ENCODE peak calls at places on chromosomes 3 and 15, in ten cellular contexts. L, A, M, V, F, W, S, I, R and K are unnamed samples. For H3K27me3, the result is how much of the 10 kb centered on the place peaks cover.

GRCh38 chr15:67601008-67601620 is 58.6 kb downstream of the MAP2K5 start:
- DNase-seq in V (peak), I (no peak), L (no peak), R (no peak), A (peak), F (no peak), W (no peak), S (no peak), M (no peak), K (no peak)

GRCh38 chr3:58536501-58537411 is at the start of gene ACOX2:
- DNase-seq in I (peak), S (peak), V (peak), L (peak), M (peak), A (peak), R (no peak), W (no peak), F (peak), K (no peak)

GRCh38 chr3:65615329-65615728 is 423.4 kb downstream of the MAGI1 start:
- DNase-seq in M (no peak), I (no peak), V (no peak), L (no peak), A (no peak), R (no peak), W (no peak), F (no peak), S (no peak), K (no peak)

GRCh38 chr15:99324082-99324620 is 72.9 kb downstream of the LRRC28 start:
- DNase-seq in M (no peak), I (no peak), L (no peak), R (no peak), S (no peak), F (no peak), W (no peak), V (peak), A (peak), K (no peak)

GRCh38 chr3:150180349-150180748 is 209.7 kb upstream of the PFN2 start:
- DNase-seq in W (no peak), R (no peak), F (no peak), L (no peak), S (no peak), A (peak), V (peak), M (no peak), I (no peak), K (no peak)

GRCh38 chr15:82809308-82810060 is at the start of gene WHAMM:
- DNase-seq in I (peak), F (peak), A (peak), R (peak), M (peak), W (peak), V (peak), S (peak), L (peak), K (peak)

GRCh38 chr3:136385457-136385856 is 135.3 kb downstream of the PCCB start:
- DNase-seq in V (no peak), W (no peak), M (no peak), L (no peak), F (no peak), S (no peak), A (no peak), R (no peak), I (no peak), K (no peak)

GRCh38 chr3:72152551-72153476 is 367.9 kb upstream of the PROK2 start:
- DNase-seq in F (peak), M (peak), I (peak), V (peak), S (peak), A (peak), L (peak), R (no peak), W (peak), K (no peak)

GRCh38 chr3:102036015-102036414 is 186.7 kb downstream of the NFKBIZ start:
- DNase-seq in I (no peak), A (no peak), R (no peak), M (no peak), F (no peak), W (no peak), V (no peak), S (no peak), L (no peak), K (no peak)

GRCh38 chr15:71564217-71564616 is 246.1 kb upstream of the NR2E3 start:
- DNase-seq in L (no peak), F (no peak), S (no peak), M (no peak), A (no peak), W (no peak), V (no peak), R (no peak), I (no peak), K (no peak)

GRCh38 chr3:54830658-54831057 is 97.2 kb downstream of the LRTM1 start:
- DNase-seq in S (no peak), V (peak), W (no peak), R (no peak), I (no peak), M (no peak), A (peak), L (no peak), F (no peak), K (no peak)

GRCh38 chr3:89360155-89360554 is 252.7 kb downstream of the EPHA3 start:
- DNase-seq in W (no peak), R (no peak), I (no peak), S (no peak), L (no peak), F (no peak), A (peak), M (no peak), V (no peak), K (no peak)

GRCh38 chr3:188380722-188381121 is 226.8 kb downstream of the LPP start:
- DNase-seq in F (no peak), V (no peak), L (no peak), S (no peak), W (no peak), A (no peak), M (no peak), R (no peak), I (no peak), K (no peak)
- H3K4me3 ChIP-seq in F (no peak), V (no peak), L (no peak), S (no peak), W (no peak), A (no peak), M (no peak), R (no peak), I (no peak), K (no peak)

GRCh38 chr15:66246937-66247336 is 6.6 kb downstream of the MEGF11 start:
- DNase-seq in L (no peak), W (no peak), A (no peak), V (no peak), F (no peak), I (no peak), R (no peak), M (no peak), S (no peak), K (no peak)
- H3K27me3 ChIP-seq in L (under half), W (under half), A (half or more), V (under half), F (under half), I (under half), R (half or more), M (half or more), S (under half), K (under half)

GRCh38 chr15:29978411-29979382 is 104.1 kb upstream of the GOLGA8J start:
- DNase-seq in L (no peak), S (no peak), V (peak), F (no peak), A (no peak), I (no peak), R (no peak), W (no peak), M (no peak), K (no peak)
- H3K27ac ChIP-seq in L (no peak), S (no peak), V (no peak), F (no peak), A (no peak), I (no peak), R (no peak), W (no peak), M (no peak), K (no peak)

GRCh38 chr3:177466076-177466475 is 268.8 kb upstream of the TBL1XR1 start:
- DNase-seq in W (no peak), S (no peak), M (no peak), V (no peak), R (no peak), I (no peak), F (no peak), L (no peak), A (no peak), K (no peak)

GRCh38 chr3:177467268-177467985 is 270.1 kb upstream of the TBL1XR1 start:
- DNase-seq in L (no peak), A (no peak), V (no peak), S (no peak), W (no peak), M (no peak), F (no peak), R (no peak), I (no peak), K (no peak)

GRCh38 chr3:177465243-177465642 is 268.0 kb upstream of the TBL1XR1 start:
- DNase-seq in S (peak), F (peak), M (peak), I (peak), W (no peak), V (no peak), R (no peak), A (no peak), L (no peak), K (no peak)

GRCh38 chr3:177464392-177465225 is 267.3 kb upstream of the TBL1XR1 start:
- DNase-seq in S (no peak), M (no peak), I (no peak), L (no peak), A (no peak), W (no peak), F (no peak), R (no peak), V (no peak), K (no peak)

GRCh38 chr3:177463863-177464262 is 266.6 kb upstream of the TBL1XR1 start:
- DNase-seq in L (no peak), W (no peak), V (peak), F (no peak), S (no peak), M (no peak), A (peak), I (no peak), R (no peak), K (no peak)
- H3K4me3 ChIP-seq in L (no peak), W (no peak), V (no peak), F (no peak), S (no peak), M (no peak), A (no peak), I (no peak), R (no peak), K (no peak)